ENCODE peak calls at places on chromosomes 5 and 9, in seven cellular contexts. H is IMR-90, K is body of pancreas, I is uterus, B is heart left ventricle, F is stomach, O is H1. Q is an unnamed sample.

GRCh38 chr5:159412284-159413046 is 82.2 kb upstream of the IL12B start:
- DNase-seq in H (no peak), K (no peak), I (no peak), B (no peak), F (peak; percentile 26), O (no peak), Q (no peak)

GRCh38 chr5:126103050-126103449 is 320.2 kb upstream of the GRAMD2B start:
- DNase-seq in H (no peak), K (no peak), I (no peak), B (no peak), F (no peak), O (no peak), Q (no peak)

GRCh38 chr9:115775669-115776068 is 377.9 kb upstream of the PAPPA start:
- DNase-seq in H (peak; percentile 14), K (no peak), I (no peak), B (no peak), F (no peak), O (no peak), Q (no peak)

GRCh38 chr5:131265318-131265803 is 1.5 kb downstream of the CDC42SE2 start:
- DNase-seq in H (peak; percentile 38), K (peak; percentile 35), I (no peak), B (no peak), F (no peak), O (no peak), Q (no peak)

GRCh38 chr9:136694163-136694864 is 7.1 kb upstream of the AGPAT2 start:
- DNase-seq in H (peak; percentile 18), K (peak; percentile 79), I (no peak), B (peak; percentile 64), F (peak; percentile 79), O (no peak), Q (no peak)

GRCh38 chr5:73130811-73131210 is 10.4 kb downstream of the TMEM171 start:
- DNase-seq in H (no peak), K (no peak), I (no peak), B (no peak), F (no peak), O (no peak), Q (no peak)

GRCh38 chr9:135123735-135124134 is 36.3 kb downstream of the OLFM1 start:
- DNase-seq in H (no peak), K (peak; percentile 21), I (no peak), B (no peak), F (no peak), O (no peak), Q (no peak)

GRCh38 chr9:35904966-35905781 is 828 bp upstream of the HRCT1 start:
- DNase-seq in H (peak; percentile 74), K (no peak), I (no peak), B (no peak), F (no peak), O (no peak), Q (no peak)

GRCh38 chr9:119838210-119838609 is 469.0 kb upstream of the BRINP1 start:
- DNase-seq in H (no peak), K (no peak), I (no peak), B (no peak), F (no peak), O (no peak), Q (no peak)

GRCh38 chr9:127567119-127567897 is 44.8 kb upstream of the STXBP1 start:
- DNase-seq in H (peak; percentile 44), K (peak; percentile 82), I (peak; percentile 56), B (peak; percentile 74), F (peak; percentile 76), O (no peak), Q (no peak)

GRCh38 chr9:127854169-127854833 is at the start of gene ENG:
- DNase-seq in H (peak; percentile 59), K (peak; percentile 47), I (peak; percentile 77), B (peak; percentile 91), F (peak; percentile 54), O (no peak), Q (peak; percentile 62)

GRCh38 chr5:2981652-2982051 is 230.2 kb upstream of the IRX2 start:
- DNase-seq in H (no peak), K (no peak), I (no peak), B (no peak), F (no peak), O (no peak), Q (no peak)

GRCh38 chr5:139561655-139562451 is 714 bp downstream of the UBE2D2 start:
- DNase-seq in H (peak; percentile 34), K (peak; percentile 50), I (peak; percentile 22), B (peak; percentile 58), F (peak; percentile 42), O (no peak), Q (peak; percentile 5)

GRCh38 chr5:57772512-57772911 is 289.9 kb upstream of the ACTBL2 start:
- DNase-seq in H (no peak), K (no peak), I (no peak), B (no peak), F (no peak), O (no peak), Q (no peak)

GRCh38 chr9:134680393-134681060 is 38.9 kb downstream of the COL5A1 start:
- DNase-seq in H (no peak), K (no peak), I (no peak), B (no peak), F (no peak), O (no peak), Q (no peak)

GRCh38 chr5:133407277-133407632 is 205.1 kb downstream of the FSTL4 start:
- DNase-seq in H (no peak), K (no peak), I (no peak), B (no peak), F (no peak), O (no peak), Q (no peak)

GRCh38 chr9:7637073-7637472 is 162.5 kb downstream of the DMAC1 start:
- DNase-seq in H (no peak), K (no peak), I (no peak), B (no peak), F (no peak), O (no peak), Q (no peak)

GRCh38 chr5:79448336-79448735 is 65.6 kb downstream of the HOMER1 start:
- DNase-seq in H (peak; percentile 73), K (no peak), I (no peak), B (no peak), F (no peak), O (no peak), Q (no peak)

GRCh38 chr9:38641142-38641541 is 20.7 kb upstream of the ANKRD18A start:
- DNase-seq in H (no peak), K (no peak), I (no peak), B (no peak), F (no peak), O (no peak), Q (no peak)

GRCh38 chr5:84535281-84535680 is 150.6 kb upstream of the EDIL3 start:
- DNase-seq in H (peak; percentile 65), K (no peak), I (no peak), B (no peak), F (no peak), O (no peak), Q (no peak)

GRCh38 chr5:172903790-172904189 is 55.4 kb upstream of the RPL26L1 start:
- DNase-seq in H (peak; percentile 96), K (peak; percentile 76), I (peak; percentile 75), B (no peak), F (peak; percentile 83), O (no peak), Q (no peak)

GRCh38 chr5:172901788-172902496 is 57.3 kb upstream of the RPL26L1 start:
- DNase-seq in H (peak; percentile 66), K (no peak), I (no peak), B (no peak), F (no peak), O (no peak), Q (no peak)

GRCh38 chr5:172901012-172901780 is 58.0 kb upstream of the RPL26L1 start:
- DNase-seq in H (peak; percentile 98), K (peak; percentile 92), I (peak; percentile 94), B (peak; percentile 78), F (peak; percentile 74), O (no peak), Q (no peak)

GRCh38 chr5:172904312-172904642 is 54.9 kb upstream of the RPL26L1 start:
- DNase-seq in H (no peak), K (no peak), I (no peak), B (no peak), F (no peak), O (no peak), Q (no peak)

DNA sequence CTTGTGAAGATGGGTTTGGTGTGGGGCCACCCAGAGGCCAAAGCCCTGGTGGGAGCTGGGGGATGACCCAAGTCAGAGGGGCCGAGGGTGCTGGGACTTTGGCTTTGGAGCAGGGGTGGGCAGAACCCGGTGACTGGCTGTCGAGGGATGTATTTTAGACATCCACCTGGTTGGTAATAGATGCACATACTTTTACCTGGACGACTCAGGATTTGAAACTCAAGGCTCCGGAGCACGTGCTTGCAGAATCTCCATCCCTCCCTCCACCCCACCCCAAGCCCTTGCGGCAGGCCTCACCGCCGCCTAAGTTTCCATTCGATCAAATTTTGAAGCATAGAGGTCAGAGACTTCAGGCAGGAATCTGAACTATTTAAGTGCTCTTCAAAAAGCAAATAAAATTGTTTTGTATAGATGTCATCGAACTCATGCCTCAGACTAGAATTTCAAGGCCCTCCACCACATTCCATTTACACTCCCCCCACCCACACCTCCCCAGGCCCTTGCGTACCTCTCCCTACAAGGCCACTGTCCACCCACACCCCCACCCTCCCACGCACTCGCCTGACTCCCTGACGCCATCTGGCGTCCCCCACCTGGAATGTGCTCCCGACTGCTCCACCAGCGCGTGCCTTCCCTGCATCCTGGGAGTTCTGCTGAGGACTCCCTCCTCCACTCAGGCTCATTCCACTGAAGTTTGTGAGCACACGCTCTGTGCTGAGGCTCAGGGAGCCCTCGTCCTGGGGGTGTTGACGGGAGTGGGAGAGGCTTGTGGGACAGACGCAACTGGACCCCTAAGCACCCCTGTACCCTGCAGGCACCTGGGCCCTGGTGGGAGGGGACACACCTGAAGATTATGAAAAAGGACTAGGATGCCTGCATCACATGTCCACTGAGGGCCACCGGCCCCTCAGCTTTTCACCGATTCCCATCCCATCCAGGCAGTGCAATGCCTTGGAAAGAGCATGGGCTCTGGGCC is 56.4 kb upstream of the RPL26L1 start:
- DNase-seq in H (peak; percentile 99), K (peak; percentile 81), I (peak; percentile 92), B (peak; percentile 83), F (peak; percentile 76), O (no peak), Q (peak; percentile 66)
- TF ChIP-seq POLR2A in H (no peak), K (peak; percentile 40), I (no peak), B (no peak), F (no peak), O (no peak), Q (no peak)

GRCh38 chr5:136034492-136034891 is 5.7 kb downstream of the TGFBI start:
- DNase-seq in H (no peak), K (no peak), I (no peak), B (no peak), F (no peak), O (no peak), Q (no peak)
- H3K4me1 ChIP-seq in H (peaks cover 21% of the 10 kb centered on the region), K (peaks cover 2% of the 10 kb centered on the region), I (no peaks in the 10 kb centered on the region), B (peaks cover 58% of the 10 kb centered on the region), F (peaks cover 32% of the 10 kb centered on the region), O (no peaks in the 10 kb centered on the region), Q (no peaks in the 10 kb centered on the region)

DNA sequence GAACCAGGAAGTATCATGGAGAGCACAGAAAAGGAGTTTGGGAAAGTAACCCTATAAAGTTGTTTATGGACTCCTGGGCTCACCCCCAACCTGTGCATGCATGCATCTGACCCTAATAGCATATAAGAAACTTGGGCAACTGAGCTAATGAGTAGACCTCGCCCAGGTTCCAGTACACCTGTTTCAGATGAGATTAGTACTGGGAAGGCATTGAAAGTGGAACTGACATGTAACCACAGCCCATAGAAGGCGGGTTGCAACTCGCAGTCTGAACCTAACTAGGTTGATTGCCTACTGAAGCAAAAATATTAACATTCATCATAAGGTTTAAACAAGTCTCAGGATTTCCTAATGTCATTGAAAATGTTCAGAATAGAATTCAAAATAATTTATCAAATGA is 87.0 kb downstream of the WNK2 start:
- DNase-seq in H (no peak), K (no peak), I (no peak), B (no peak), F (peak; percentile 18), O (no peak), Q (no peak)
- H3K9me3 ChIP-seq in H (no peaks in the 10 kb centered on the region), K (no peaks in the 10 kb centered on the region), I (no peaks in the 10 kb centered on the region), B (no peaks in the 10 kb centered on the region), F (no peaks in the 10 kb centered on the region), O (no peaks in the 10 kb centered on the region), Q (peaks cover 23% of the 10 kb centered on the region)

GRCh38 chr9:116944714-116945534 is 257.8 kb downstream of the TRIM32 start:
- DNase-seq in H (peak; percentile 47), K (no peak), I (no peak), B (no peak), F (no peak), O (no peak), Q (no peak)
- TF ChIP-seq POLR2A in H (no peak), K (no peak), I (no peak), B (no peak), F (no peak), O (no peak), Q (no peak)